ENCODE peak calls at places on chromosome 22, in seven cellular contexts. Y, A, E, Q, M, V and B are unnamed samples.

GRCh38 chr22:45304971-45305370 is 4.8 kb upstream of the FAM118A start:
- DNase-seq in Y (no peak), A (no peak), E (no peak), Q (no peak), M (no peak), V (no peak), B (no peak)

GRCh38 chr22:30285846-30286200 is 3.5 kb downstream of the CASTOR1 start:
- DNase-seq in Y (no peak), A (no peak), E (no peak), Q (no peak), M (no peak), V (no peak), B (no peak)

GRCh38 chr22:37121887-37122591 is 12.5 kb upstream of the TMPRSS6 start:
- DNase-seq in Y (peak; percentile 83), A (peak; percentile 97), E (peak; percentile 16), Q (peak; percentile 95), M (peak; percentile 97), V (no peak), B (no peak)

GRCh38 chr22:47166446-47167016 is 404.1 kb downstream of the TBC1D22A start:
- DNase-seq in Y (no peak), A (no peak), E (no peak), Q (no peak), M (no peak), V (no peak), B (peak; percentile 7)

GRCh38 chr22:46660604-46661201 is 40.5 kb downstream of the GRAMD4 start:
- DNase-seq in Y (no peak), A (no peak), E (no peak), Q (peak; percentile 50), M (no peak), V (no peak), B (no peak)

GRCh38 chr22:44329179-44329796 is 16.5 kb upstream of the SHISAL1 start:
- DNase-seq in Y (no peak), A (no peak), E (no peak), Q (no peak), M (no peak), V (no peak), B (no peak)

GRCh38 chr22:45112136-45112879 is 51.4 kb upstream of the NUP50 start:
- DNase-seq in Y (no peak), A (no peak), E (no peak), Q (no peak), M (no peak), V (no peak), B (no peak)

GRCh38 chr22:47994899-47995573 is 1232.6 kb downstream of the TBC1D22A start:
- DNase-seq in Y (no peak), A (no peak), E (no peak), Q (no peak), M (no peak), V (no peak), B (no peak)

GRCh38 chr22:40044870-40045834 is 50.4 kb downstream of the FAM83F start:
- DNase-seq in Y (peak; percentile 76), A (peak; percentile 89), E (peak; percentile 68), Q (peak; percentile 74), M (peak; percentile 75), V (no peak), B (peak; percentile 62)

GRCh38 chr22:45781941-45782340 is 110.3 kb downstream of the ATXN10 start:
- DNase-seq in Y (no peak), A (no peak), E (no peak), Q (no peak), M (no peak), V (no peak), B (no peak)

GRCh38 chr22:42651134-42651533 is 1.9 kb upstream of the CYB5R3 start:
- DNase-seq in Y (no peak), A (no peak), E (no peak), Q (no peak), M (no peak), V (no peak), B (no peak)
- H3K4me1 ChIP-seq in Y (peaks cover 26% of the 10 kb centered on the region), A (peaks cover 19% of the 10 kb centered on the region), E (peaks cover 26% of the 10 kb centered on the region), Q (peaks cover 29% of the 10 kb centered on the region), M (peaks cover 11% of the 10 kb centered on the region), V (peaks cover 30% of the 10 kb centered on the region), B (peaks cover 19% of the 10 kb centered on the region)

GRCh38 chr22:22207845-22208564 is 36.6 kb upstream of the VPREB1 start:
- DNase-seq in Y (peak; percentile 80), A (peak; percentile 81), E (peak; percentile 83), Q (peak; percentile 71), M (peak; percentile 66), V (peak; percentile 62), B (no peak)
- H3K4me1 ChIP-seq in Y (peaks cover 13% of the 10 kb centered on the region), A (peaks cover 11% of the 10 kb centered on the region), E (no peaks in the 10 kb centered on the region), Q (peaks cover 31% of the 10 kb centered on the region), M (peaks cover 9% of the 10 kb centered on the region), V (no peaks in the 10 kb centered on the region), B (no peaks in the 10 kb centered on the region)

GRCh38 chr22:38236786-38237185 is 35.0 kb downstream of the MAFF start:
- DNase-seq in Y (no peak), A (no peak), E (no peak), Q (no peak), M (no peak), V (no peak), B (no peak)

GRCh38 chr22:38238519-38239051 is 34.2 kb downstream of the TMEM184B start:
- DNase-seq in Y (no peak), A (no peak), E (peak; percentile 53), Q (no peak), M (no peak), V (no peak), B (peak; percentile 64)

GRCh38 chr22:38235240-38235850 is 33.6 kb downstream of the MAFF start:
- DNase-seq in Y (no peak), A (no peak), E (no peak), Q (no peak), M (no peak), V (no peak), B (no peak)

GRCh38 chr22:38240734-38241252 is 32.0 kb downstream of the TMEM184B start:
- DNase-seq in Y (no peak), A (no peak), E (no peak), Q (no peak), M (no peak), V (no peak), B (peak; percentile 50)

GRCh38 chr22:38239101-38239761 is 33.6 kb downstream of the TMEM184B start:
- DNase-seq in Y (no peak), A (no peak), E (peak; percentile 44), Q (no peak), M (no peak), V (no peak), B (peak; percentile 56)
- H3K4me1 ChIP-seq in Y (no peaks in the 10 kb centered on the region), A (no peaks in the 10 kb centered on the region), E (peaks cover 25% of the 10 kb centered on the region), Q (no peaks in the 10 kb centered on the region), M (no peaks in the 10 kb centered on the region), V (peaks cover 67% of the 10 kb centered on the region), B (peaks cover 20% of the 10 kb centered on the region)

GRCh38 chr22:24503137-24503850 is 8.2 kb downstream of the UPB1 start:
- DNase-seq in Y (peak; percentile 52), A (peak; percentile 69), E (peak; percentile 73), Q (peak; percentile 41), M (peak; percentile 48), V (no peak), B (peak; percentile 58)

GRCh38 chr22:24507742-24508141 is 12.6 kb downstream of the UPB1 start:
- DNase-seq in Y (no peak), A (no peak), E (no peak), Q (no peak), M (no peak), V (no peak), B (no peak)

GRCh38 chr22:24503851-24504170 is 8.7 kb downstream of the UPB1 start:
- DNase-seq in Y (no peak), A (no peak), E (no peak), Q (no peak), M (no peak), V (no peak), B (no peak)

GRCh38 chr22:24506802-24507438 is 11.8 kb downstream of the UPB1 start:
- DNase-seq in Y (no peak), A (no peak), E (no peak), Q (no peak), M (no peak), V (no peak), B (no peak)

GRCh38 chr22:24505337-24505736 is 10.2 kb downstream of the UPB1 start:
- DNase-seq in Y (no peak), A (no peak), E (no peak), Q (no peak), M (no peak), V (no peak), B (no peak)
- H3K4me1 ChIP-seq in Y (no peaks in the 10 kb centered on the region), A (no peaks in the 10 kb centered on the region), E (peaks cover under 1% of the 10 kb centered on the region), Q (no peaks in the 10 kb centered on the region), M (no peaks in the 10 kb centered on the region), V (peaks cover 34% of the 10 kb centered on the region), B (no peaks in the 10 kb centered on the region)

DNA sequence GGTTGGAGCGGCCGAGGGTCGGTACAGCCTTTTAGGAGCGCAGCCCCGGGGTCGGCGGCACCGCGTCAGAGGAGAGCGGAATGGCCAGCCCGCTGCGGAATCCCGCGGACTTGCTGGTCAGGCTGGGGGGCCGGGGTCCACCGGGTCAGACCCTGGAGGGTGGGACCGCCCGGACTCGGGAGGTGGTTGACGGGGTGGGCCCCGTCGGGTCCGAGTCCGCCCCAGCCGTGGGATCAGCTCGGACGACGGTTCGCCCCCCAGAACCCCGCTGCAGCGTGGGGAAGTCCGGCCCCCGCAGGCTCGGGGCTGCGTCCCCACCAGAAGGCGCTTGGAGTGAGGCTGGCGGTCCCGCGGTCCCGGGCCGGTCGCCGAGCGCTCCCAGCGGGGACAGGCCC is 301 bp upstream of the ADM2 start:
- DNase-seq in Y (no peak), A (no peak), E (no peak), Q (no peak), M (no peak), V (no peak), B (no peak)
- H3K4me1 ChIP-seq in Y (peaks cover 7% of the 10 kb centered on the region), A (no peaks in the 10 kb centered on the region), E (no peaks in the 10 kb centered on the region), Q (peaks cover 11% of the 10 kb centered on the region), M (peaks cover 8% of the 10 kb centered on the region), V (peaks cover 14% of the 10 kb centered on the region), B (no peaks in the 10 kb centered on the region)

DNA sequence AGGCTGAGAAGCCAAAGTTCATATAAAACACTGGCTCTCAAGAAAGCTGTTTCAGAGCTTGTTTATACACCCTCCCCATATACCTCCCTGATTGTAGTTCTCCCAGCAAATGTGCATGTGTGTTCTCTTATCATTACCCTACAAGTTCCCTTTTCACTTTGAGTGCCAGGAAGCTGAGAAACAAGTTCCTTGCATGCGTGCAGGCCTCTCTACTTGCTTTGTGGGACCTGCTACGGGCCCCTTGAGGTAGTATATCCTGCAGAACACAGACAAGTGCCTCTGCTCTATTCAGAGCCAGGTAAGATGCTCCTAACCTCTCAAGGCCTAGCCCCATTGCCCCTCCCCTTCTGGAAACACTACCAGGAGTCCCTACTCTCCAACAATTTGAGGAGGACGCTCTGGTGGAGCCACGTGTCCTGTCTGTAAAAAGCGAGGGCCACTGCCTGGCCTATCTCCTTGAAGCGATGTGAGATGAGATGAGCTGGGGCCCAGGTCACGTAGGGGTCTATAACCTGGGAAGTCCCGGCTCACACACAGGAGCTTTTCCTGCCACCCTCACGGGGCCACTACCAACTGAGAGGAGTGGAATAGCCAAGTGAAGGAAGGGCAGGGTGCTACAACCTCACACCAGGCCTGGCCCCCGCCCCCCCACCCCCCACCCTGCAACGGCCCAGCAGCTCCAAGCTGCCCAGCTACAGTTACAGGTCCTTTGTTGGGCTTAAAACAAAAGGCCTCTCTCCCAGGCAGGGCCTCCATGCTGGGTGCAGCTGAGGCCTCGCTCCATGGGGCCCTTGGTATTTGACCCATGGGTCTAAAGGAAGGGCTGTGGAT is 2.6 kb upstream of the ATP5MGL start:
- DNase-seq in Y (no peak), A (no peak), E (no peak), Q (no peak), M (no peak), V (no peak), B (no peak)
- H3K4me1 ChIP-seq in Y (peaks cover 27% of the 10 kb centered on the region), A (peaks cover 31% of the 10 kb centered on the region), E (peaks cover 86% of the 10 kb centered on the region), Q (peaks cover 40% of the 10 kb centered on the region), M (peaks cover 5% of the 10 kb centered on the region), V (peaks cover 81% of the 10 kb centered on the region), B (peaks cover 42% of the 10 kb centered on the region)

GRCh38 chr22:50226224-50227165 is 18.3 kb downstream of the TUBGCP6 start:
- DNase-seq in Y (no peak), A (no peak), E (no peak), Q (no peak), M (no peak), V (no peak), B (no peak)
- H3K4me1 ChIP-seq in Y (no peaks in the 10 kb centered on the region), A (no peaks in the 10 kb centered on the region), E (no peaks in the 10 kb centered on the region), Q (no peaks in the 10 kb centered on the region), M (no peaks in the 10 kb centered on the region), V (no peaks in the 10 kb centered on the region), B (no peaks in the 10 kb centered on the region)